ENCODE peak calls at places on chromosomes 3 and 15, in six cellular contexts. One of them, this sample, is unnamed.

GRCh38 chr3:183650554-183650953 is 15.1 kb downstream of the KLHL24 start:
- DNase-seq in brain microvascular endothelial cell: peak
- DNase-seq in sigmoid colon: no peak
- DNase-seq in uterus: no peak
- DNase-seq in neuronal stem cell: no peak
- DNase-seq in right cardiac atrium: no peak
- DNase-seq in this sample: no peak

GRCh38 chr15:51727141-51727897 is 10.1 kb downstream of the LYSMD2 start:
- DNase-seq in sigmoid colon: no peak
- DNase-seq in right cardiac atrium: no peak
- DNase-seq in uterus: no peak
- DNase-seq in brain microvascular endothelial cell: peak
- DNase-seq in neuronal stem cell: no peak
- DNase-seq in this sample: no peak

GRCh38 chr3:125622381-125622788 is 27.1 kb upstream of the OSBPL11 start:
- DNase-seq in right cardiac atrium: peak
- DNase-seq in neuronal stem cell: no peak
- DNase-seq in sigmoid colon: peak
- DNase-seq in brain microvascular endothelial cell: no peak
- DNase-seq in uterus: no peak
- DNase-seq in this sample: no peak

GRCh38 chr15:100999369-100999768 is 80.2 kb downstream of the LRRK1 start:
- DNase-seq in sigmoid colon: no peak
- DNase-seq in uterus: no peak
- DNase-seq in right cardiac atrium: no peak
- DNase-seq in neuronal stem cell: no peak
- DNase-seq in brain microvascular endothelial cell: no peak
- DNase-seq in this sample: no peak

GRCh38 chr3:72210248-72210647 is 425.3 kb upstream of the PROK2 start:
- DNase-seq in uterus: no peak
- DNase-seq in right cardiac atrium: no peak
- DNase-seq in brain microvascular endothelial cell: no peak
- DNase-seq in neuronal stem cell: no peak
- DNase-seq in sigmoid colon: no peak
- DNase-seq in this sample: no peak

GRCh38 chr3:170724599-170724998 is 138.7 kb upstream of the SLC7A14 start:
- DNase-seq in uterus: peak
- DNase-seq in neuronal stem cell: no peak
- DNase-seq in sigmoid colon: peak
- DNase-seq in brain microvascular endothelial cell: peak
- DNase-seq in right cardiac atrium: no peak
- DNase-seq in this sample: no peak

GRCh38 chr15:62749036-62749435 is 293.5 kb upstream of the TPM1 start:
- DNase-seq in uterus: no peak
- DNase-seq in right cardiac atrium: no peak
- DNase-seq in sigmoid colon: no peak
- DNase-seq in brain microvascular endothelial cell: no peak
- DNase-seq in neuronal stem cell: no peak
- DNase-seq in this sample: no peak

GRCh38 chr3:73572371-73572770 is 52.4 kb downstream of the PDZRN3 start:
- DNase-seq in brain microvascular endothelial cell: no peak
- DNase-seq in sigmoid colon: no peak
- DNase-seq in neuronal stem cell: no peak
- DNase-seq in right cardiac atrium: no peak
- DNase-seq in uterus: no peak
- DNase-seq in this sample: no peak

GRCh38 chr3:172680684-172681083 is 30.2 kb downstream of the NCEH1 start:
- DNase-seq in right cardiac atrium: no peak
- DNase-seq in uterus: no peak
- DNase-seq in neuronal stem cell: no peak
- DNase-seq in sigmoid colon: no peak
- DNase-seq in brain microvascular endothelial cell: no peak
- DNase-seq in this sample: no peak

GRCh38 chr15:48190932-48191573 is 412 bp upstream of the CTXN2 start:
- DNase-seq in uterus: no peak
- DNase-seq in brain microvascular endothelial cell: peak
- DNase-seq in neuronal stem cell: peak
- DNase-seq in right cardiac atrium: peak
- DNase-seq in sigmoid colon: no peak
- DNase-seq in this sample: peak

GRCh38 chr15:39365161-39365560 is 215.7 kb upstream of the THBS1 start:
- DNase-seq in neuronal stem cell: no peak
- DNase-seq in uterus: no peak
- DNase-seq in brain microvascular endothelial cell: no peak
- DNase-seq in sigmoid colon: no peak
- DNase-seq in right cardiac atrium: no peak
- DNase-seq in this sample: no peak

GRCh38 chr3:8888296-8888915 is 74.9 kb downstream of the RAD18 start:
- DNase-seq in right cardiac atrium: no peak
- DNase-seq in neuronal stem cell: no peak
- DNase-seq in brain microvascular endothelial cell: peak
- DNase-seq in uterus: no peak
- DNase-seq in sigmoid colon: no peak
- DNase-seq in this sample: no peak

GRCh38 chr3:99648091-99648490 is 9.7 kb downstream of the COL8A1 start:
- DNase-seq in brain microvascular endothelial cell: peak
- DNase-seq in sigmoid colon: no peak
- DNase-seq in right cardiac atrium: no peak
- DNase-seq in neuronal stem cell: no peak
- DNase-seq in uterus: no peak
- DNase-seq in this sample: no peak

GRCh38 chr15:78208887-78209645 is 25.3 kb downstream of the ACSBG1 start:
- DNase-seq in right cardiac atrium: no peak
- DNase-seq in brain microvascular endothelial cell: no peak
- DNase-seq in neuronal stem cell: no peak
- DNase-seq in sigmoid colon: no peak
- DNase-seq in uterus: no peak
- DNase-seq in this sample: no peak

GRCh38 chr15:77630956-77631789 is 1.5 kb downstream of the LINGO1 start:
- DNase-seq in right cardiac atrium: peak
- DNase-seq in sigmoid colon: no peak
- DNase-seq in brain microvascular endothelial cell: no peak
- DNase-seq in neuronal stem cell: peak
- DNase-seq in uterus: no peak
- DNase-seq in this sample: no peak

GRCh38 chr15:61169275-61169903 is 59.7 kb downstream of the RORA start:
- DNase-seq in right cardiac atrium: no peak
- DNase-seq in sigmoid colon: no peak
- DNase-seq in brain microvascular endothelial cell: no peak
- DNase-seq in uterus: no peak
- DNase-seq in neuronal stem cell: no peak
- DNase-seq in this sample: no peak

GRCh38 chr15:83283813-83284562 is 476 bp downstream of the BNC1 start:
- DNase-seq in right cardiac atrium: peak
- DNase-seq in neuronal stem cell: no peak
- DNase-seq in uterus: no peak
- DNase-seq in brain microvascular endothelial cell: no peak
- DNase-seq in sigmoid colon: no peak
- DNase-seq in this sample: no peak

GRCh38 chr3:83048556-83048955 is 1287.1 kb upstream of the GBE1 start:
- DNase-seq in uterus: no peak
- DNase-seq in brain microvascular endothelial cell: no peak
- DNase-seq in sigmoid colon: no peak
- DNase-seq in neuronal stem cell: no peak
- DNase-seq in right cardiac atrium: no peak
- DNase-seq in this sample: no peak

DNA sequence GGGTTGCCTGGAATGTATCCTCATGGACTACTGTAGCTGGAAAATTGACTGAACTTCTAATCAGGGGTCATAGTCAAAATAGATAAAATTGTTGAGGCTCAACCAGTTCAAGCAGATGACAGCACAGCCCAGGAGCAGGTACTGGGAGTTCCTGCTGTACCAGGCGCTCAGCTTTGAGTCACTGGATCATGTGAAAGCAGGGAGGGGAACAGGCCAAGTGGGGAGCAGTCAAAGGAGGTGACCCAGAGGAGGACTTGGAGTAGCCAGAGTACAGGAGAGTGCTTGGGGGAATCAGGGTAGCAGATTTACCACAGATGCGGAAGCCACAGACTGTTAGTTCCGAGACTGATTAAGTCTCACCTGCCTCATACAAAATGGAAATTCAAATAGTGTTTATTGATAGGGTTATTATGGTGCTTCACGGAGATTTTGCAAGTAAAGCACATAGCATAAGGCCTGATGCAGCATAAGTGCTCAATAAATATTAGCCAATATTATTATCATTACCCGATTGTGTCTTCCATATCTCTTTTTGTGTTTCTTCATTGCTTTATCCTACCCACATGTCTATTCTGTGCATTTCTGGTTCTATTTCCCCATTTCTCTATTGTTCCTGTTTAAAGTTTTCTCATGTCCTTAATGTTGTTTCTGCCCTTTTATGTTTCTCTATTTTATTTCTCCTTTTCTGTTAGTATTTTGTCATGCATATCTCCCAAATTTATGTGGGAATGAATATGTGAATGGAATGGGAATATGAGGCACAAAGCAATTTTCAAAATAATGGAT is 369.2 kb upstream of the MCTP2 start:
- DNase-seq in uterus: no peak
- DNase-seq in brain microvascular endothelial cell: no peak
- DNase-seq in right cardiac atrium: no peak
- DNase-seq in neuronal stem cell: no peak
- DNase-seq in sigmoid colon: peak
- DNase-seq in this sample: no peak
- H3K27ac ChIP-seq in uterus: no peak
- H3K27ac ChIP-seq in brain microvascular endothelial cell: no peak
- H3K27ac ChIP-seq in right cardiac atrium: no peak
- H3K27ac ChIP-seq in neuronal stem cell: no peak
- H3K27ac ChIP-seq in sigmoid colon: peak
- H3K27ac ChIP-seq in this sample: no peak

DNA sequence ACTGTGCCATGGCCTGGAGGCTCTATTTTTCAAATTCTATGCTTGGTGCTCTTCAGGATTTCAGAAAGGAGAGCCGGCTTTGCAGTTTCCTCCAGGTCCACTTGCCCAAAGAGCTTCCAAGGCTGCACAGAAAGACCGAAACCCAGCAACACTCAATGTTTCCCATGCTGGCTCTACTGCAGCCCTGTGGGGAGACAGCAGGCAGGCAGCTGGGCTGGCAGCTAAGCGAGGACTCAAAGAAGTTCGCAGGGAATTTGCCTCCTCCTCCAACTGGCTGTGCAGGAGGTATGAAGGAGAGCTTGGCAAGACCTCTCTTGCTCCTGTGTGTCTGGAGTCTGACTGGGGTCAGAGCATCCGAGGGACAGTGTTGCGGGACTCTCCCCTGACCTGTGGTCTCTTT is 17.4 kb upstream of the ITGA11 start:
- DNase-seq in neuronal stem cell: no peak
- DNase-seq in uterus: no peak
- DNase-seq in sigmoid colon: no peak
- DNase-seq in right cardiac atrium: no peak
- DNase-seq in brain microvascular endothelial cell: no peak
- DNase-seq in this sample: no peak
- H3K27ac ChIP-seq in neuronal stem cell: no peak
- H3K27ac ChIP-seq in uterus: no peak
- H3K27ac ChIP-seq in sigmoid colon: no peak
- H3K27ac ChIP-seq in right cardiac atrium: no peak
- H3K27ac ChIP-seq in brain microvascular endothelial cell: no peak
- H3K27ac ChIP-seq in this sample: no peak

GRCh38 chr3:152211655-152212054 is 57.1 kb upstream of the MBNL1 start:
- DNase-seq in neuronal stem cell: no peak
- DNase-seq in brain microvascular endothelial cell: no peak
- DNase-seq in sigmoid colon: no peak
- DNase-seq in uterus: no peak
- DNase-seq in right cardiac atrium: no peak
- DNase-seq in this sample: no peak

GRCh38 chr3:152209776-152210175 is 59.0 kb upstream of the MBNL1 start:
- DNase-seq in neuronal stem cell: no peak
- DNase-seq in sigmoid colon: no peak
- DNase-seq in right cardiac atrium: no peak
- DNase-seq in brain microvascular endothelial cell: no peak
- DNase-seq in uterus: no peak
- DNase-seq in this sample: no peak

GRCh38 chr3:152210697-152211096 is 58.0 kb upstream of the MBNL1 start:
- DNase-seq in brain microvascular endothelial cell: no peak
- DNase-seq in neuronal stem cell: no peak
- DNase-seq in sigmoid colon: no peak
- DNase-seq in right cardiac atrium: no peak
- DNase-seq in uterus: no peak
- DNase-seq in this sample: no peak

GRCh38 chr3:152213938-152214337 is 54.8 kb upstream of the MBNL1 start:
- DNase-seq in neuronal stem cell: no peak
- DNase-seq in sigmoid colon: no peak
- DNase-seq in right cardiac atrium: no peak
- DNase-seq in brain microvascular endothelial cell: no peak
- DNase-seq in uterus: no peak
- DNase-seq in this sample: no peak

DNA sequence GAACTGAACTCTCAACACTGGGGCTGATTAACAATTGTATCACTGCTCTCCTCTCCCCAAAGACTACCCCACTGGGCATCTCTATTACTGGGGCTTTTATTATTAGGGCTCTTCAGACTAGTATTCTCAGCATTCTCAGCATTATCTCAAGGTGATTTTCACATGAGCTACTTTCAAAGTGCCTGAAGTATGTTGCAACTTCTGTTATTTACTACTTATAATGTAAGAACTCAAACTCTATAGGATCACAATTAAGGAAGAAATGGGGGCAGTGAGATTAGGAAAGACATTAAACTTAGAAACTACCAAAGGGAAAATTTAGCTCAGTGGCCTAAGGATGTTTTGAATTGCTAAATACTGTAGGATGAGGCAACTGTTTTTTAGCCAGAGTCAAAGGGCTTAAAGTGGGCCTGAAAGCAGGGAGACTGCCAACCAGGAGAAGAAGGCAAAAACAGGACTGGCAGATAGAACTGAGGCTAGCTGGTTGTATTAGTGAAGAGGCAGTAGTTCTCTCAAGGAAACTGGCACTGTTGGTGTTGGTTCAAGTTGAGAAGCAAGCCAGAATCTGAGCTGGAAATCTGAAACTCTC is 55.5 kb upstream of the MBNL1 start:
- DNase-seq in uterus: no peak
- DNase-seq in brain microvascular endothelial cell: no peak
- DNase-seq in sigmoid colon: no peak
- DNase-seq in right cardiac atrium: no peak
- DNase-seq in neuronal stem cell: no peak
- DNase-seq in this sample: no peak
- H3K27ac ChIP-seq in uterus: peak
- H3K27ac ChIP-seq in brain microvascular endothelial cell: no peak
- H3K27ac ChIP-seq in sigmoid colon: peak
- H3K27ac ChIP-seq in right cardiac atrium: no peak
- H3K27ac ChIP-seq in neuronal stem cell: no peak
- H3K27ac ChIP-seq in this sample: no peak

DNA sequence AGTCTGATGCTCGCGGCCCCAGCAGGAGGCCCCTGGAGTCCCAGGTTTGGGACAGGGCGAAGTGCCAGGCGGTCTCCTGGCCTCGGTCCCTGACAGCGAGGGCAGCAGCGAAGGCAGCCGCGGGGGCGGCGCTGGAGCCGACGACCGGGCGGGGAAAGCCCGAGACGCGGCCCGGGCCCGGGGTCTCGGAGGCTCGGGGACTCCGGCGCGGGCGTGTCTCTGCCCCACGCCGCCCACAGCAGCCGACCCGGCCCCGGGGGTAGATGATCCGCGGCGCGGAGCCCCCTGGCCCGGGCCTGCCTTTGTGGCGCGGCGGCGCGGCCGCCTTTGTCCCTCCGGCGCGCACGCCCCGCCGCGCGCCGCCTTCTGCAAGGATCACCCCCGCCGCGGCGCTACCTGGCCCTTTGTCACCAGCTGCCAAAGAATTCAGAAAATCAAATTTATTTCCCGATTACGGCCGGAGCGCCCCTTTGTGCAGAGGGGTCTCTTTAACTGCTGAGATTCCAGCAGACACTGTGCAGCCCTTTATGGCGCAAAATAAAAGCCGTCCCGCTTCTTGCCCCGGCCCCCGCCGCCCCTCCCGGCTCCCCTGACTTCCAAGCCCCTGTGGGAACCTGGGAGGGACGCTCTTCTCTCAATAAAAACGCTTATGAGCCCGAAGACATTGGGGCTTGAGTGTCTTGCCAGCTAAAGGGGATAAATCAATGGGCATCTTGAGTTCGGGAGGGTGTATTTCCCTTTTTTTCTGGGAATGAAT is 68.3 kb downstream of the HES1 start:
- DNase-seq in brain microvascular endothelial cell: no peak
- DNase-seq in sigmoid colon: no peak
- DNase-seq in uterus: no peak
- DNase-seq in right cardiac atrium: peak
- DNase-seq in neuronal stem cell: peak
- DNase-seq in this sample: no peak
- H3K27ac ChIP-seq in brain microvascular endothelial cell: no peak
- H3K27ac ChIP-seq in sigmoid colon: no peak
- H3K27ac ChIP-seq in uterus: no peak
- H3K27ac ChIP-seq in right cardiac atrium: no peak
- H3K27ac ChIP-seq in neuronal stem cell: no peak
- H3K27ac ChIP-seq in this sample: no peak

This sample was measured in SK-N-MC.